ENCODE peak calls at places on chromosomes 3 and 15, in eight cellular contexts. V, J, M, D, I, E, R and H are unnamed samples.

GRCh38 chr3:179717219-179717618 is 64.4 kb downstream of the USP13 start:
- DNase-seq in V (no peak), J (no peak), M (no peak), D (no peak), I (no peak), E (no peak), R (no peak), H (no peak)

GRCh38 chr15:89088605-89089315 is 504 bp downstream of the ABHD2 start:
- DNase-seq in V (peak), J (no peak), M (no peak), D (peak), I (peak), E (no peak), R (no peak), H (no peak)

GRCh38 chr15:63203451-63204090 is 14.2 kb downstream of the RAB8B start:
- DNase-seq in V (no peak), J (peak), M (no peak), D (no peak), I (no peak), E (peak), R (peak), H (no peak)

GRCh38 chr15:70788114-70789049 is 25.0 kb upstream of the UACA start:
- DNase-seq in V (no peak), J (no peak), M (no peak), D (no peak), I (no peak), E (peak), R (no peak), H (no peak)

GRCh38 chr3:125959317-125960065 is 9.5 kb upstream of the ROPN1B start:
- DNase-seq in V (no peak), J (no peak), M (no peak), D (peak), I (no peak), E (no peak), R (no peak), H (no peak)

GRCh38 chr15:49301562-49301961 is 121.5 kb upstream of the FGF7 start:
- DNase-seq in V (no peak), J (no peak), M (no peak), D (no peak), I (no peak), E (no peak), R (no peak), H (no peak)

GRCh38 chr3:487580-487979 is 291.0 kb downstream of the CHL1 start:
- DNase-seq in V (no peak), J (no peak), M (no peak), D (no peak), I (no peak), E (no peak), R (no peak), H (no peak)

GRCh38 chr3:54633444-54634121 is 294.3 kb downstream of the LRTM1 start:
- DNase-seq in V (no peak), J (no peak), M (no peak), D (no peak), I (no peak), E (no peak), R (no peak), H (no peak)

GRCh38 chr15:32884136-32884535 is 166.3 kb downstream of the GREM1 start:
- DNase-seq in V (no peak), J (no peak), M (no peak), D (no peak), I (no peak), E (no peak), R (no peak), H (no peak)

GRCh38 chr3:193114431-193115340 is 126.3 kb upstream of the PLAAT1 start:
- DNase-seq in V (no peak), J (no peak), M (no peak), D (no peak), I (no peak), E (no peak), R (no peak), H (no peak)

GRCh38 chr15:32856753-32857152 is 138.9 kb downstream of the GREM1 start:
- DNase-seq in V (no peak), J (no peak), M (no peak), D (no peak), I (no peak), E (peak), R (no peak), H (peak)

GRCh38 chr15:68581725-68582124 is 2.9 kb downstream of the CORO2B start:
- DNase-seq in V (no peak), J (no peak), M (peak), D (no peak), I (no peak), E (no peak), R (no peak), H (no peak)

GRCh38 chr3:54146383-54147239 is 24.3 kb downstream of the CACNA2D3 start:
- DNase-seq in V (peak), J (peak), M (peak), D (peak), I (no peak), E (peak), R (no peak), H (no peak)

GRCh38 chr3:54294214-54294613 is 171.9 kb downstream of the CACNA2D3 start:
- DNase-seq in V (no peak), J (no peak), M (no peak), D (no peak), I (no peak), E (no peak), R (no peak), H (no peak)

GRCh38 chr15:90184786-90185704 is 16.1 kb upstream of the SEMA4B start:
- DNase-seq in V (peak), J (peak), M (peak), D (peak), I (peak), E (no peak), R (peak), H (no peak)

GRCh38 chr15:68114356-68114755 is 60.2 kb downstream of the PIAS1 start:
- DNase-seq in V (peak), J (no peak), M (no peak), D (no peak), I (no peak), E (no peak), R (no peak), H (no peak)

GRCh38 chr3:156492801-156493261 is 62.1 kb downstream of the SSR3 start:
- DNase-seq in V (no peak), J (no peak), M (no peak), D (no peak), I (no peak), E (no peak), R (no peak), H (peak)

GRCh38 chr3:4021162-4021561 is 221.9 kb downstream of the LRRN1 start:
- DNase-seq in V (no peak), J (peak), M (no peak), D (no peak), I (no peak), E (no peak), R (no peak), H (no peak)

GRCh38 chr15:64412216-64412615 is 24.6 kb downstream of the TRIP4 start:
- DNase-seq in V (no peak), J (no peak), M (no peak), D (no peak), I (no peak), E (no peak), R (no peak), H (no peak)

GRCh38 chr3:74739242-74739641 is 124.8 kb upstream of the CNTN3 start:
- DNase-seq in V (no peak), J (no peak), M (no peak), D (no peak), I (no peak), E (no peak), R (no peak), H (no peak)

DNA sequence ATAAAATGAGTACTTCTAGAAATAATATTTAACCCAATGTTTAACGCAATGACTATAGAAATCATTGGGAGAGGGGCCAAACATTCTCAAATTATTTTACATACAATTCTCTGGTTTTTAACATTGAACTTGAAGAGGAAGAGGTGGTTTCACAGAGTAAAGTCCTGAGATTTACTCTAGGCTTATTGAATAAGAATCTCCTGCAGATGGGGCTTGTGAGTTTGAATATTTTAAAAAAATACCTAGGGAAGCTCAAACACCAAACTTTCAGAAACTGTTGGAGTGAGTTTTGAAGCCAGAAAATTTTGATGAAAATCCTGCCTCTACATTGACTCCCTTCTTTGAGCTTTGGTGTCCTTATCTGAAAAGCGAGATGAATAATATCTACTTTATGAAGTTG is 906.6 kb downstream of the TUSC7 start:
- DNase-seq in V (no peak), J (no peak), M (no peak), D (no peak), I (no peak), E (no peak), R (no peak), H (no peak)
- TF ChIP-seq CTCF in V (no peak), J (no peak), M (no peak), D (no peak), I (no peak), E (no peak), R (no peak), H (no peak)

GRCh38 chr3:57832925-57833324 is 76.8 kb downstream of the SLMAP start:
- DNase-seq in V (no peak), J (no peak), M (no peak), D (no peak), I (no peak), E (no peak), R (no peak), H (no peak)
- H3K4me3 ChIP-seq in V (no peak), J (no peak), M (no peak), D (no peak), I (no peak), E (no peak), R (no peak), H (no peak)

GRCh38 chr15:84643838-84644237 is 10.2 kb downstream of the WDR73 start:
- DNase-seq in V (no peak), J (no peak), M (no peak), D (no peak), I (no peak), E (no peak), R (no peak), H (no peak)

GRCh38 chr15:84634228-84634837 is 19.8 kb downstream of the WDR73 start:
- DNase-seq in V (no peak), J (no peak), M (no peak), D (no peak), I (no peak), E (no peak), R (no peak), H (no peak)

GRCh38 chr15:84633311-84634227 is 20.5 kb downstream of the WDR73 start:
- DNase-seq in V (peak), J (peak), M (peak), D (peak), I (peak), E (peak), R (peak), H (peak)

DNA sequence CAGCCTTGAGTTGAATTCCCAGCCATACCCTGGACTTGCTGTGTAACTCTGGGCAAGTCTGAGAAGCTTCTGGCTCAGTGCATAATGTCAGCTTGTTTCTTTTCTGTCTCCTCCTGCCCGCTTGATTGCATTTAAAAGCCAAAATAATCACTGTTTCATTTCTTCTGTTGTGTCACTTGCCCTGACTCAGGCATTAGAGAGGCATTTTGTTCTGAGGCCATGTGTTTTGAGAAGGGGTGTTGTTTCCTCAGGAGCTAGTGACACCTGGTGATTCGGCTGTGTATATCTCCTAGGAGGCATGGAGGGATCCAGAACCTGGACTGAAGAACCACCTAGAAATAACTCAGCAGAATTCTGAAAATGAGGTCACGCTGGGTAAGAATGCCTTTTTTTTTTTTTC is 16.0 kb downstream of the WDR73 start:
- DNase-seq in V (peak), J (no peak), M (peak), D (no peak), I (no peak), E (no peak), R (no peak), H (no peak)
- TF ChIP-seq CTCF in V (peak), J (peak), M (no peak), D (no peak), I (no peak), E (peak), R (no peak), H (peak)

DNA sequence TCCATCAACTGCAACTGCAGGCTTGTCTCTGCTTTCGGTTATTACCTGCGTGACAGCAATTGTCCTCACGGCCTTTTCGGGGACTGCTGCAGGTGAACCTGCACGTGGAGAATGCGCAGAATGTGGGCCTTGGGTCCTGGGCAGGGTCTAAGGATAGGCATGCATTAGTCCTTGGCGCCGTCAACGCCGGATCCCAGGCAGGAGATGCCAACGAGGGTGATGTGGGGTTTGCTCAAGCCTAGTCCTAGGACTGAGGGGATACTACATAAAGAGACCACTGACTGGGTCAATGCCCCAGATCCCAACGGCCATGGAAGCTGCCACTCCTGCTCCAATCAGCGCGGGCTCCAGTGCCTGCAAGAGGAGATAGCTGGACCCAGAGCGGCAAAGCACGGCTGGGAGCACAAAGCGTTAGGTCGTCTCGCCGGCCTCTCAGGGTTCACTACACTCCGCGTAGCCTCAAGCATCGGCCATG is 448 bp upstream of the RBM15B start:
- DNase-seq in V (no peak), J (no peak), M (no peak), D (no peak), I (no peak), E (no peak), R (no peak), H (no peak)
- H3K4me3 ChIP-seq in V (peak), J (peak), M (peak), D (no peak), I (peak), E (peak), R (peak), H (peak)

DNA sequence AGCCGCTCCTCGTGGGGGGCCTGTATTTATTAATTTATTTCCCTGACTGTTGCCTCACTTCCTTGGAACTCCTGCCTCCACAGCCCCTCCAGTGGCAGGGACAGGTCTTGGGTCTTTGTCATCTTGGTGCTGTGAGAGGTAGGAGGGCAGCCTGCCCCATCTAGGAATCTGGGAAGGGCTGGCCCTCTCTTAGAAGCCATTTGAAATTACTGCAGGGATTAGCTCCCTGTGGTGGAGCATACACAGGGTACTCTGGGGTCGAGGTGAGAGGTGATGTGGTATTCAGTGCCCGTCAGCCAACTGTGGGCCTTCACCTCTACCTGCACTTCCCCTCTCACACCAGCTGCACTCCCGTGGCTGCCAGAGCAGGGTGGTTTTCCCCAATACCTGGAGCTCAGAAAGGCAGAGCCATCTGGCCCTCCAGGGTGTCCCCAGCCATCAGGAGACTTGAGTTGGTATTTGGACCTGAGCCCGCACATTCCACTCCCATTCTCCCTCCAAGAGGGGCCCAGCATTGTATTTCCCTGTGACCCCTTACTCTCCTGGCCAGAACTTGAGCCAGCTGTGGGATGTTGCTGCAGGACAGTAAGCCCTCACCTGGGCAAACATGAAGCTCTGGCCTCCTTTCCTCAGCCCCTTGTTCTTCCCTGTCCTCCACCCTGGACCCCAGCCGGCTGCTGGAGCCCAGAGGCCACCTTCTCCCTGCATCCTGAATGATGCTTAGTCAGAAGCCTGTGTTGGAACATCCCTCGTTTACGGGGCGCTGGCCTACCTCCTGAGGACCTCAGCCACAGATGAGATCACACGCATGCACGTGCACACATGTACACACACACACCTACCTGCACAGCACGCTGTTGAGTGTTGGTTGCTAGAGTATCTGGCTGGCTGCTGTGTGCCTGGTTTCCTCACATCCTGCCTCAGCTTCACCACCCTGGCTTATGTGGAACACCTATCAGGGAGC is 2.0 kb upstream of the JMJD7 start:
- DNase-seq in V (no peak), J (no peak), M (no peak), D (peak), I (no peak), E (no peak), R (no peak), H (no peak)
- TF ChIP-seq CTCF in V (no peak), J (no peak), M (no peak), D (no peak), I (no peak), E (no peak), R (no peak), H (no peak)

DNA sequence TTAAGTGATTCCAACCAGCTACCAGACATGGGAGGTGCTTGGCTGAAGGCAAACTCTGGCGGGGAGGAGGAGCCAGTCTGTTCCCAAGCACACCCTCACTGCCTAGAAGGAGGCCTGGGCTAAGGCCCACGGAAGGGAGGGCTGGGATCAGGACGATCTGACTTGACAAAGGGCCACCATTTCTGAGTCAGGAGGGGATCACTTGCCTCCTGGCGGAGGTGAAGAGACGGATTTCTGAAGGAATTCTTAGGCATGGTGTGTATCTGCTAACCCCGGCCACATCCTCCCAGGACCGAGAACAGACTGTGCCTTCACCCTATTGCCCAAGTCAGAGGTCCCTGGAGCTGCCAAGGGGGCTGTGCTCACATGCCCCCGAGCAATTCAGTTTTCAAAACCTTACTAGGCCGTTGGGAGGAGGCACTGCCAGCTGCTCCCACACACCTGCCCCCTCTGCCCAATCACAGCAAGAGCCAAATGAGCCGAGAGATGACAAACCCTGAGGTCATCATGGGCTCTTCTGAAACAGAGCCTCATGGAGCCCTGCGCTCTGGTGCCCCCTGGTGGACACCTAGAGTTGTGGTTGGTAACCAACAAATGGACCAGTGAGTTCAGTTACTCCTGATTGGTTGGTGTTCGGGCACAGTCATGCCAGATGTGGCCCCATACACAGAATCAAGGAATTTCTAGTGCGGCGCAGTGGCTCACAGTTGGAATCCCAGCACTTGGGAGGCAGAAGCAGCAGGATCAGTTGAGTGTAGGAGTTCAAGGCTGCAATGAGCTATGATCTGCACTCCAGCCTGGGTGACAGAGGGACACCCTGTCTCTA is 6.5 kb upstream of the TNK2 start:
- DNase-seq in V (peak), J (peak), M (peak), D (no peak), I (peak), E (peak), R (peak), H (peak)
- H3K4me3 ChIP-seq in V (no peak), J (no peak), M (peak), D (no peak), I (peak), E (no peak), R (no peak), H (no peak)

DNA sequence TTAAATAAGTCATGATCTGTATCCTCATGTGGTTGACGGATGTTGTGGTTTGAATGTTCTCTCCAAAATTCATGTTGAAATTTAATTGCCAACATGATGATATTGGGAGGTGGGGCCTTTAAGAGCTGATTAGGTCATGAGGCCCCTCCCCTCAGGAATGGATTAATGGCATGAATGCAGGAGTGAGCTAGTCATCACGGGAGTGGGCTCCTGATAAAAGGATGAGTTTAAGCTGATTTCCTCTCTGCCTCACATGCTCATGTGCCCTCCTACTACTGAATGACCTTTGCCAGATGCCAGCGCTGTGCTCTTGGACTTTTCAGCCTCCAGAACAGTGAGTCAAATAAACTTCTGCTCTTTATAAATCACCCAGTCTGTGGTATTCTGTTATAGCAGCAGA is 111.2 kb downstream of the MYO5A start:
- DNase-seq in V (no peak), J (no peak), M (no peak), D (no peak), I (no peak), E (no peak), R (no peak), H (no peak)
- TF ChIP-seq CTCF in V (no peak), J (no peak), M (no peak), D (no peak), I (no peak), E (no peak), R (no peak), H (no peak)

DNA sequence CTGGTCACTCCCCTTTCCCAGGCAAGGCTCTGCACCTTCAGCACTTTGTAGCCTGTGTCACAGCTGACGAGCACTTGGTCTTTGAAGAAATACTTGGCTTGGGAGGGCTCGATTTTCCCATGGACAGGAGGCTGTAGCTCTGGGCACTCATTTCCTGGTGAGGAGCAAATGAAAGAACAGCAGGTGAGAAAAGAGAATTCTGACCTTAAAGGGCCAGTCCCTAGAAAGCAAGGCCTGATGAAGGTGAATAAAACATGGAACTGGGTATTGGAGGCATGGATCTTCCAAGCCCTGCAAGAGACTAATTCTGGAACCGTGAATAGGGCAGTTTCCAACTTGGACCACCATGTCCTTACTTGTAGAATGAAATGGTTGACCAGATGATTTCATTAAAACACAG is 39.9 kb downstream of the MASP1 start:
- DNase-seq in V (no peak), J (no peak), M (no peak), D (no peak), I (no peak), E (no peak), R (no peak), H (no peak)
- H3K4me3 ChIP-seq in V (no peak), J (no peak), M (no peak), D (no peak), I (no peak), E (no peak), R (no peak), H (no peak)